ENCODE peak calls at places on chromosomes 3 and 15, in four cellular contexts. B is HCT116, J is uterus, O is BJ. C is an unnamed sample. For H3K36me3, the result is how much of the 10 kb centered on the place peaks cover.

GRCh38 chr3:148861277-148861869 is 3.7 kb upstream of the CPA3 start:
- DNase-seq in B (peak), J (no peak), O (no peak), C (no peak)

GRCh38 chr3:174409085-174409743 is 449.9 kb upstream of the NAALADL2 start:
- DNase-seq in J (no peak), B (no peak), O (no peak), C (no peak)

GRCh38 chr15:24878153-24878552 is 76.6 kb upstream of the SNRPN start:
- DNase-seq in O (no peak), J (no peak), B (no peak), C (no peak)

GRCh38 chr15:95609096-95609495 is 721.4 kb upstream of the NR2F2 start:
- DNase-seq in O (no peak), B (no peak), J (no peak), C (no peak)

GRCh38 chr3:134697830-134698699 is 47.2 kb upstream of the KY start:
- DNase-seq in O (no peak), B (no peak), J (peak), C (no peak)

GRCh38 chr15:64782751-64783150 is 7.4 kb upstream of the RBPMS2 start:
- DNase-seq in B (no peak), J (no peak), O (no peak), C (no peak)

GRCh38 chr3:141632779-141633374 is 105.2 kb upstream of the RNF7 start:
- DNase-seq in J (no peak), O (no peak), B (no peak), C (no peak)

GRCh38 chr3:54034971-54035370 is 87.4 kb upstream of the CACNA2D3 start:
- DNase-seq in O (no peak), J (no peak), B (no peak), C (no peak)

GRCh38 chr3:38454179-38454883 is 641 bp downstream of the ACVR2B start:
- DNase-seq in J (peak), B (no peak), O (no peak), C (no peak)

GRCh38 chr3:44896449-44896848 is 22.0 kb downstream of the TGM4 start:
- DNase-seq in O (no peak), B (no peak), J (no peak), C (no peak)

GRCh38 chr15:91871138-91871537 is 17.6 kb downstream of the SLCO3A1 start:
- DNase-seq in J (no peak), O (no peak), B (no peak), C (no peak)

GRCh38 chr3:50164056-50164455 is 8.9 kb downstream of the SEMA3F start:
- DNase-seq in O (peak), B (no peak), J (peak), C (peak)

GRCh38 chr3:192907784-192908183 is 9.9 kb downstream of the MB21D2 start:
- DNase-seq in J (no peak), O (no peak), B (no peak), C (no peak)

GRCh38 chr3:196666001-196666867 is 26.7 kb downstream of the NRROS start:
- DNase-seq in B (no peak), O (peak), J (no peak), C (no peak)

GRCh38 chr3:54134713-54135112 is 12.4 kb downstream of the CACNA2D3 start:
- DNase-seq in B (no peak), J (no peak), O (no peak), C (no peak)

GRCh38 chr3:86988235-86988634 is 2.7 kb downstream of the VGLL3 start:
- DNase-seq in O (peak), B (no peak), J (no peak), C (no peak)

GRCh38 chr3:197338586-197338985 is 40.2 kb upstream of the DLG1 start:
- DNase-seq in J (no peak), B (no peak), O (no peak), C (no peak)

GRCh38 chr3:40846466-40846865 is 321.7 kb downstream of the ZNF621 start:
- DNase-seq in O (no peak), B (no peak), J (no peak), C (no peak)

GRCh38 chr3:56822501-56822900 is 20.8 kb upstream of the ARHGEF3 start:
- DNase-seq in B (no peak), O (no peak), J (no peak), C (no peak)

GRCh38 chr3:24598691-24599090 is 104.0 kb upstream of the THRB start:
- DNase-seq in B (no peak), J (no peak), O (no peak), C (no peak)

GRCh38 chr15:56307180-56307579 is 58.0 kb upstream of the TEX9 start:
- DNase-seq in O (no peak), B (no peak), J (no peak), C (no peak)

GRCh38 chr15:41323611-41324010 is 8.8 kb downstream of the OIP5 start:
- DNase-seq in J (no peak), O (no peak), B (no peak), C (no peak)

GRCh38 chr3:64188810-64189560 is 36.3 kb downstream of the PRICKLE2 start:
- DNase-seq in O (peak), J (peak), B (no peak), C (peak)

GRCh38 chr3:123344175-123344908 is 104.5 kb downstream of the ADCY5 start:
- DNase-seq in O (no peak), J (no peak), B (no peak), C (no peak)

GRCh38 chr3:171028025-171028778 is 1.7 kb upstream of the SLC2A2 start:
- DNase-seq in B (no peak), J (peak), O (peak), C (no peak)

GRCh38 chr3:121418182-121418581 is 127.6 kb downstream of the POLQ start:
- DNase-seq in O (no peak), B (no peak), J (no peak), C (no peak)

GRCh38 chr3:152574461-152575079 is 260.4 kb upstream of the P2RY1 start:
- DNase-seq in J (peak), B (peak), O (no peak), C (no peak)

GRCh38 chr3:28299705-28300104 is 48.8 kb upstream of the ZCWPW2 start:
- DNase-seq in J (no peak), B (no peak), O (no peak), C (no peak)

GRCh38 chr3:149702691-149703426 is 45.0 kb upstream of the WWTR1 start:
- DNase-seq in O (peak), J (no peak), B (no peak), C (no peak)

GRCh38 chr3:173912126-173912525 is 514.6 kb downstream of the NLGN1 start:
- DNase-seq in J (no peak), B (no peak), O (no peak), C (no peak)

GRCh38 chr3:58101499-58102370 is 93.5 kb downstream of the FLNB start:
- DNase-seq in J (no peak), O (no peak), B (no peak), C (no peak)

GRCh38 chr3:191707817-191708216 is 246.9 kb downstream of the PYDC2 start:
- DNase-seq in B (no peak), J (no peak), O (no peak), C (no peak)

GRCh38 chr3:8319935-8320634 is 181.5 kb upstream of the LMCD1 start:
- DNase-seq in J (no peak), B (no peak), O (peak), C (no peak)

GRCh38 chr3:111173328-111173900 is 101.8 kb downstream of the NECTIN3 start:
- DNase-seq in O (no peak), B (no peak), J (no peak), C (no peak)

GRCh38 chr3:113602836-113603235 is 70.5 kb downstream of the SIDT1 start:
- DNase-seq in B (no peak), J (no peak), O (no peak), C (no peak)

GRCh38 chr15:70826634-70827033 is 27.3 kb downstream of the LARP6 start:
- DNase-seq in B (peak), J (no peak), O (peak), C (peak)

GRCh38 chr3:2099028-2099671 is 484 bp downstream of the CNTN4 start:
- DNase-seq in O (no peak), J (peak), B (no peak), C (no peak)

GRCh38 chr3:187020376-187020775 is 90.0 kb downstream of the ST6GAL1 start:
- DNase-seq in J (no peak), O (no peak), B (no peak), C (no peak)

GRCh38 chr3:181756645-181757044 is 44.9 kb downstream of the SOX2 start:
- DNase-seq in J (no peak), O (no peak), B (no peak), C (no peak)
- H3K4me3 ChIP-seq in J (no peak), O (no peak), B (no peak), C (no peak)

DNA sequence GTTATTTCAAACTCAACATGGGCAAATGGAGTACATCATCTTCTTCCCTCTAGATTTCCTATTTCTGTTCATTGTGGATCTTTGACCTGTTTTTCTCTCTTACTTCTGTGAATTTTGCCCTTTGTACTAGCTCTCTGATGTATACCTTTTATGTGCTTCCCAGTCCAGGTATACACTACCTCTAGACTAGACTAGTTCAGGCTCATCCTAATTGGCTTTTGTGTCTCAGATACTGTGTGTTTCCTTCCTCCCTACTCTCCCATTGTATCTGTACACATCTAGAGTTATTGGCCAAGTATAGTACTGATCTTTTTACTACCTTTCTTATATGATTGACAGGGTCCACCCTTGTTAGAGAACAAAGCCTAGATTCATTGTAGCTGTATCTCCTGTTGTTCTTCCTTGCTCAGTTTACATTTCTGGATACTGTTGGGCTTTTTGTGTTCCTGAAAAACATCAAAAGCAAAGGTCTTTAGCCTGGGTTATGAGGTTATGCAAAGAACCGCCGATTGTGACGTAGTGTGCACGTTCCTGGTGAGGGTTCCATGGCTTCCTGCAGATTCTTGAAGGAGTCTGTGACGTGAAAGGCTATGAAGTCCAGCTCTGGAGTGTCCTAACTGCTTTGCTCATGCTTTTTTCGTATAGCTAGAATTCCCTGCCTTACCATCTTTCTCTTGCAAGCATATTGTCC is 167.3 kb downstream of the KLHL25 start:
- DNase-seq in O (no peak), B (no peak), J (no peak), C (no peak)
- H3K36me3 ChIP-seq in O (under half), B (under half), J (under half), C (under half)

DNA sequence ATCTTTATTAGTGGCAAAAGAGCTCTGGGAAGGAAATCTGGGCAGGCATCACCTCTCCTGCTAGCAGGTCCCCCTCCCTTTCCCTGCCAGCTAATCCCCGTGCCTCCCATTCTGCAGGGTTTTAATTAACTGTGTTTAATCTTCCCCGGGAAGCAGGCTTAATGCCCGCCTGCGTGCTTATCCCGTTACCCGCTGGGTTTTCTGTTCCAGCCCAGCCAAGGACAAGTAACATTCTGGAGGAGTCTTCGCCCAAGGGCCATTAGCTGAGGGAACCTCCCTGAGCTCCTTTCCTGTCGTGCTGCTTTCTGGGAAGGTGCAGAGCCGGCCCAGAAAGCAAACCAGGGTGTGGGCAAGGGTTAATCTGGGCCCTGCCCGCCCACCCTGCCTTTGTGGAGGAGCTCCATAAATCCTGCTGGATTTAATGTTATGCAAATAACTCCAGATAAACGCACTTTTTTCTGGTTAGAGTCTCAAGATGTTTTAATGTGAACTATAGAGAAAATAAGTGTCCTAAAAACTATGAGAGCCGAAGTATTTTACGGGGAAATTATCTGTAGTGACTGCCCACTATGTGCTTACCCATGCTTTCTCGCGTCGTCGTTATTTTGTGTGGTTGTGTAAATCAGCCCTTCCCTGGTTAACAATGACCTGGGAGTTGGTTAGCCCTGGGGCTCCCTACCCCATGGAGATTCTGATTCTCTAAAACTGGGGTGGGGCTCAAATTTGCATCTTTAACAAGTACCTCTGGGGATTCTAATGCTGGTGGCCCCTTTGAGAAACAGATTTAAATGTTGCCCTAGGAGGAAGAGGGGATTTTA is 25.9 kb downstream of the TRIM71 start:
- DNase-seq in O (no peak), B (no peak), J (no peak), C (no peak)
- H3K4me3 ChIP-seq in O (no peak), B (no peak), J (no peak), C (no peak)

GRCh38 chr3:15052335-15053242 is 12.5 kb downstream of the MRPS25 start:
- DNase-seq in O (no peak), B (no peak), J (no peak), C (no peak)
- H3K36me3 ChIP-seq in O (under half), B (under half), J (under half), C (under half)

GRCh38 chr15:35351059-35351458 is 194.9 kb downstream of the DPH6 start:
- DNase-seq in B (no peak), O (no peak), J (no peak), C (no peak)
- H3K4me3 ChIP-seq in B (no peak), O (no peak), J (no peak), C (no peak)

DNA sequence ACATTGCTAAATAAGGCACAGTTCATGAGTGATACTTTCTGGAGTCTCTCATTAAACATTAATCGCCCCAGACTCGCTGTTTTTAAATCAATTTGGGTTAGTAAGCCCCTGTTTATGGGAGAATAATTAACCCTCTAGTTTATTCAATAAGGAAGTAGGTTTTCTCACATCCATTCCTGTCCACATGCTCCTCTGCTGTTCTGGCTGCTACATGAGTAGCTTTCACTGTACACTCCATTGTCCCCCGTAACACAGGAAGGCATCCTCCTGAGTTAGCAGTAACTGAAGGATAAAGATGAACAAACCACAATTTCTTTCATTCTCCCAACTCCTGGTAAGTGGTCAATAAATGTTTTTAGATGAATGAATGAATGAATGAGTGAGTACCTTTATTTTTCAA is 378.5 kb downstream of the DIPK2A start:
- DNase-seq in O (no peak), J (no peak), B (no peak), C (no peak)
- H3K36me3 ChIP-seq in O (under half), J (under half), B (under half), C (under half)

DNA sequence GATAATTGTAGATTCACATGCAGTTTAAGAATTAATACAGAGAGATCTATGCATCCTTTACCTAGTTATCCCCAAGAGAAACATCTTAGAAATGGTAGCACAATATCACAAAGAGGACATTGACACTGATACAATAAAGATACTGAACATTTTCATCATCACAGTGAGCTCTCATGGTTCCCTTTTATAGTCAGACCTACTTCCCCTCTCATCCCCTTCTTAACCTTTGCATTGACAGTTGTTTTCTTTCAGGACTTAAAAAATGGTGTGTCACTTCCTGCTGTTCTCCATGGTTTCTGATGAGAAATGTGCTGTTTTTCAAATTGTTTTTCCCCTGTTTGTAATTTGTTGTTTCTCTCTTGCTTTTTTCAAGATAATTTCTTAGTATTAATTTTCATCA is 89.9 kb downstream of the SATB1 start:
- DNase-seq in B (no peak), O (no peak), J (no peak), C (no peak)
- H3K4me3 ChIP-seq in B (no peak), O (no peak), J (no peak), C (no peak)

GRCh38 chr3:72999971-73000370 is 3.4 kb downstream of the PPP4R2 start:
- DNase-seq in O (no peak), B (no peak), J (no peak), C (no peak)
- H3K36me3 ChIP-seq in O (under half), B (under half), J (under half), C (under half)

GRCh38 chr3:184583345-184584000 is 21.9 kb downstream of the EPHB3 start:
- DNase-seq in J (no peak), B (no peak), O (no peak), C (no peak)
- H3K4me3 ChIP-seq in J (peak), B (no peak), O (no peak), C (peak)

GRCh38 chr3:101591071-101591470 is 17.1 kb downstream of the PCNP start:
- DNase-seq in O (no peak), J (no peak), B (no peak), C (no peak)

GRCh38 chr3:101588626-101589025 is 14.6 kb downstream of the PCNP start:
- DNase-seq in B (no peak), J (no peak), O (no peak), C (no peak)
- H3K36me3 ChIP-seq in B (under half), J (under half), O (under half), C (under half)